ENCODE peak calls at places on chromosome 1, in five cellular contexts. One of them, this sample, is unnamed.

GRCh38 chr1:201127755-201128455 is 921 bp upstream of the ASCL5 start:
- DNase-seq in esophagus squamous epithelium: no peak
- DNase-seq in left ventricle myocardium inferior: no peak
- DNase-seq in cardiac muscle cell: peak; percentile 54
- DNase-seq in fibroblast of mammary gland: peak; percentile 10
- DNase-seq in this sample: peak; percentile 48

GRCh38 chr1:223031690-223032601 is 111.1 kb downstream of the TLR5 start:
- DNase-seq in esophagus squamous epithelium: no peak
- DNase-seq in left ventricle myocardium inferior: peak; percentile 55
- DNase-seq in cardiac muscle cell: no peak
- DNase-seq in fibroblast of mammary gland: peak; percentile 94
- DNase-seq in this sample: peak; percentile 72

GRCh38 chr1:200226268-200226968 is 183.4 kb downstream of the ZNF281 start:
- DNase-seq in esophagus squamous epithelium: no peak
- DNase-seq in left ventricle myocardium inferior: no peak
- DNase-seq in cardiac muscle cell: no peak
- DNase-seq in fibroblast of mammary gland: no peak
- DNase-seq in this sample: peak; percentile 33

GRCh38 chr1:7247683-7248401 is 462.6 kb downstream of the CAMTA1 start:
- DNase-seq in esophagus squamous epithelium: no peak
- DNase-seq in left ventricle myocardium inferior: no peak
- DNase-seq in cardiac muscle cell: no peak
- DNase-seq in fibroblast of mammary gland: no peak
- DNase-seq in this sample: no peak

GRCh38 chr1:62057631-62058290 is 136.9 kb upstream of the L1TD1 start:
- DNase-seq in esophagus squamous epithelium: no peak
- DNase-seq in left ventricle myocardium inferior: no peak
- DNase-seq in cardiac muscle cell: no peak
- DNase-seq in fibroblast of mammary gland: no peak
- DNase-seq in this sample: no peak

GRCh38 chr1:222234351-222234750 is 313.6 kb downstream of the HHIPL2 start:
- DNase-seq in esophagus squamous epithelium: no peak
- DNase-seq in left ventricle myocardium inferior: no peak
- DNase-seq in cardiac muscle cell: no peak
- DNase-seq in fibroblast of mammary gland: no peak
- DNase-seq in this sample: no peak

GRCh38 chr1:14698206-14698605 is 99.7 kb downstream of the KAZN start:
- DNase-seq in esophagus squamous epithelium: no peak
- DNase-seq in left ventricle myocardium inferior: no peak
- DNase-seq in cardiac muscle cell: no peak
- DNase-seq in fibroblast of mammary gland: no peak
- DNase-seq in this sample: no peak

GRCh38 chr1:96416111-96416595 is 305.4 kb upstream of the PTBP2 start:
- DNase-seq in esophagus squamous epithelium: no peak
- DNase-seq in left ventricle myocardium inferior: peak; percentile 23
- DNase-seq in cardiac muscle cell: peak; percentile 24
- DNase-seq in fibroblast of mammary gland: peak; percentile 100
- DNase-seq in this sample: peak; percentile 99

GRCh38 chr1:94319319-94320180 is 82.2 kb upstream of the ARHGAP29 start:
- DNase-seq in esophagus squamous epithelium: no peak
- DNase-seq in left ventricle myocardium inferior: no peak
- DNase-seq in cardiac muscle cell: no peak
- DNase-seq in fibroblast of mammary gland: no peak
- DNase-seq in this sample: no peak

GRCh38 chr1:226679853-226680516 is 59.1 kb downstream of the ITPKB start:
- DNase-seq in esophagus squamous epithelium: no peak
- DNase-seq in left ventricle myocardium inferior: peak; percentile 90
- DNase-seq in cardiac muscle cell: peak; percentile 92
- DNase-seq in fibroblast of mammary gland: peak; percentile 60
- DNase-seq in this sample: peak; percentile 70

GRCh38 chr1:101769520-101769919 is 227.2 kb downstream of the OLFM3 start:
- DNase-seq in esophagus squamous epithelium: no peak
- DNase-seq in left ventricle myocardium inferior: no peak
- DNase-seq in cardiac muscle cell: peak; percentile 13
- DNase-seq in fibroblast of mammary gland: peak; percentile 6
- DNase-seq in this sample: no peak

GRCh38 chr1:201941420-201942128 is 4.8 kb downstream of the LMOD1 start:
- DNase-seq in esophagus squamous epithelium: no peak
- DNase-seq in left ventricle myocardium inferior: no peak
- DNase-seq in cardiac muscle cell: peak; percentile 92
- DNase-seq in fibroblast of mammary gland: no peak
- DNase-seq in this sample: no peak

GRCh38 chr1:228555074-228555989 is 68.2 kb downstream of the RNF187 start:
- DNase-seq in esophagus squamous epithelium: no peak
- DNase-seq in left ventricle myocardium inferior: no peak
- DNase-seq in cardiac muscle cell: no peak
- DNase-seq in fibroblast of mammary gland: peak; percentile 34
- DNase-seq in this sample: no peak

GRCh38 chr1:224867715-224868114 is 61.8 kb upstream of the DNAH14 start:
- DNase-seq in esophagus squamous epithelium: no peak
- DNase-seq in left ventricle myocardium inferior: no peak
- DNase-seq in cardiac muscle cell: no peak
- DNase-seq in fibroblast of mammary gland: peak; percentile 59
- DNase-seq in this sample: peak; percentile 14

DNA sequence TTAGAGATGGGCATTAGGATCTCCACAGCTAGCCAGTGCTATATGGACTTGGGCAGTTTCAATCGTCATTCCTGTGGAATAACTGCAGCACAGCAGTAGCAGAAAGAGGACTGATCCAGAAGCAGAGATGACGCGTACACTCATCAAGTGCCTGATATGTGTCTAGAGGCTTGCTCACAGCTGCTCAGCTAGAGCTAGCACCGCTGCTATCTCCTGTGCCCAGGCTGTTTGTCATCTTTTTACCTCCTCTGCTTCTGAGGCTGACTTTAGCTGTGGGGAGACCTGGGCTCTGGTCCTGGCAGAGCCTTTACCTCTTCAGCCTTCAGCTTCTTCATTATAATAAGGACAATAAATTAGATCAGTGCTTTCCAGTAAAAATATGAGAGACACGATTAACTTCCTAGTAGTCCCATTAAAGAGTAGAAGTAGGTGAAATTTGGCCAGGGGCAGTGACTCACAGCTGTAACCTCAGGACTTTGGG is 5.3 kb downstream of the TENT5C start:
- DNase-seq in esophagus squamous epithelium: no peak
- DNase-seq in left ventricle myocardium inferior: no peak
- DNase-seq in cardiac muscle cell: peak; percentile 24
- DNase-seq in fibroblast of mammary gland: no peak
- DNase-seq in this sample: no peak
- H3K4me3 ChIP-seq in esophagus squamous epithelium: no peak overlapping the region
- H3K4me3 ChIP-seq in left ventricle myocardium inferior: no peak overlapping the region
- H3K4me3 ChIP-seq in cardiac muscle cell: no peak overlapping the region
- H3K4me3 ChIP-seq in fibroblast of mammary gland: no peak overlapping the region
- H3K4me3 ChIP-seq in this sample: no peak overlapping the region

GRCh38 chr1:156657161-156657970 is 15.4 kb downstream of the BCAN start:
- DNase-seq in esophagus squamous epithelium: no peak
- DNase-seq in left ventricle myocardium inferior: peak; percentile 81
- DNase-seq in cardiac muscle cell: peak; percentile 76
- DNase-seq in fibroblast of mammary gland: peak; percentile 57
- DNase-seq in this sample: peak; percentile 45
- H3K4me3 ChIP-seq in esophagus squamous epithelium: peak overlapping the region; percentile 59
- H3K4me3 ChIP-seq in left ventricle myocardium inferior: peak overlapping the region; percentile 56
- H3K4me3 ChIP-seq in cardiac muscle cell: no peak overlapping the region
- H3K4me3 ChIP-seq in fibroblast of mammary gland: peak overlapping the region; percentile 27
- H3K4me3 ChIP-seq in this sample: peak overlapping the region; percentile 35

GRCh38 chr1:100530901-100531487 is 6.9 kb upstream of the GPR88 start:
- DNase-seq in esophagus squamous epithelium: no peak
- DNase-seq in left ventricle myocardium inferior: no peak
- DNase-seq in cardiac muscle cell: no peak
- DNase-seq in fibroblast of mammary gland: peak; percentile 84
- DNase-seq in this sample: peak; percentile 86
- H3K4me3 ChIP-seq in esophagus squamous epithelium: no peak overlapping the region
- H3K4me3 ChIP-seq in left ventricle myocardium inferior: no peak overlapping the region
- H3K4me3 ChIP-seq in cardiac muscle cell: no peak overlapping the region
- H3K4me3 ChIP-seq in fibroblast of mammary gland: no peak overlapping the region
- H3K4me3 ChIP-seq in this sample: no peak overlapping the region

DNA sequence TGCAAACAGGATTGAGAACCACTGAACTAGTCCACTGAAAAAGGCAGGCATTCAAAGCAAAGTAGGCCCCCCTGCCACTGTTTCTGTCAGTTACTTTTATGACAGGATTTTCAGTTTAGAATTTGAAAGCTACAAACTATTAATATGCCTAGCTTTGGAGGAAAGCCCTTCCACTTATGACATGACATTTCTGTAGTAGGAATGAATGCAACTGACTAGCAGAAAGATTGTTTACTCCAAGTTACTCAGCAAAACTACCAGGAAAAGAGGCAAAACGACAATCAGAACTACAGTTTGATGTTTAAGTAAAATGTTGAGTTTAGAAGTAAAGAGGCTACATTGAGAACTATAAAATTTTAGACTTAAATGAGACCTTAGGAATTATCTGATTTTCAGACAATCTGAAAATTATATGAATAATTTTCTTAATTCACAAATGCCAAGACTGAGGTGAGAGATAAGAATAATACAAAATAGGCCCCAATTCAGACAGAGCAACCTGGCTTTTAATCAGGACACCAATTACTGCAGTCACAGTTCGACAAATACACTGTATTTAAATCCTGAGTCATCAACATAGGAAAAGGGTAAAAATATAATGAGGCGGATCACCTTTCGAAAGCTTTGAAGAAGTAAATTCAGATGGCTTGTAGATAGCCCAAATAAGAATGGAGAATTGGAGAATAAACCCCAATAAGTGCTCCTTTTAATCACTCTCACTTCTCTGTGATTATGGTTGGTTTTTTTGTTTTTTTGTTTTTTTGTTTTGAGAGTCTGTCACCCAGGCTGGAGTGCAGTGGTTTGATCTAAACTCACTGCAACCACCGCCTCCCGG is 2.2 kb downstream of the PRKAB2 start:
- DNase-seq in esophagus squamous epithelium: no peak
- DNase-seq in left ventricle myocardium inferior: no peak
- DNase-seq in cardiac muscle cell: no peak
- DNase-seq in fibroblast of mammary gland: no peak
- DNase-seq in this sample: no peak
- H3K4me3 ChIP-seq in esophagus squamous epithelium: peak overlapping the region; percentile 88
- H3K4me3 ChIP-seq in left ventricle myocardium inferior: peak overlapping the region; percentile 93
- H3K4me3 ChIP-seq in cardiac muscle cell: no peak overlapping the region
- H3K4me3 ChIP-seq in fibroblast of mammary gland: peak overlapping the region; percentile 97
- H3K4me3 ChIP-seq in this sample: peak overlapping the region; percentile 95

GRCh38 chr1:1001057-1001630 is 1.2 kb upstream of the HES4 start:
- DNase-seq in esophagus squamous epithelium: no peak
- DNase-seq in left ventricle myocardium inferior: no peak
- DNase-seq in cardiac muscle cell: no peak
- DNase-seq in fibroblast of mammary gland: no peak
- DNase-seq in this sample: no peak
- H3K4me3 ChIP-seq in esophagus squamous epithelium: peak overlapping the region; percentile 78
- H3K4me3 ChIP-seq in left ventricle myocardium inferior: peak overlapping the region; percentile 77
- H3K4me3 ChIP-seq in cardiac muscle cell: peak overlapping the region; percentile 39
- H3K4me3 ChIP-seq in fibroblast of mammary gland: no peak overlapping the region
- H3K4me3 ChIP-seq in this sample: peak overlapping the region; percentile 66

This sample was measured in AG10803.